ENCODE peak calls at places on chromosomes 16 and 17, in seven cellular contexts. C is AG04450; P is aorta; V is activated CD8-positive, alpha-beta T cell treated with anti-CD3 and anti-CD28 coated beads for 36 hours; D is head of caudate nucleus; N is activated naive CD8-positive, alpha-beta T cell treated with anti-CD3 and anti-CD28 coated beads for 36 hours; L is Ammon's horn. X is an unnamed sample.

GRCh38 chr16:48918520-48919258 is 308.7 kb upstream of the N4BP1 start:
- DNase-seq in P (no peak), V (no peak), L (no peak), D (no peak), C (no peak), N (no peak), X (no peak)

GRCh38 chr16:80666378-80667257 is 125.8 kb downstream of the DYNLRB2 start:
- DNase-seq in N (no peak), V (no peak), D (no peak), P (no peak), L (no peak), C (no peak), X (no peak)

GRCh38 chr17:45808845-45809244 is 24.7 kb downstream of the CRHR1 start:
- DNase-seq in P (no peak), L (no peak), C (no peak), V (no peak), D (no peak), N (no peak), X (no peak)

GRCh38 chr16:79658301-79659001 is 57.9 kb upstream of the MAF start:
- DNase-seq in P (no peak), L (no peak), N (no peak), V (no peak), D (no peak), C (peak; percentile 26), X (peak; percentile 91)

GRCh38 chr17:77382966-77383612 is 242.3 kb downstream of the SEC14L1 start:
- DNase-seq in C (peak; percentile 80), L (no peak), D (no peak), V (no peak), N (no peak), P (no peak), X (no peak)

GRCh38 chr17:41919840-41920579 is 1.3 kb upstream of the ACLY start:
- DNase-seq in L (no peak), C (no peak), V (no peak), N (no peak), P (no peak), D (no peak), X (peak; percentile 66)

GRCh38 chr16:5906351-5906750 is 808.8 kb upstream of the EEF2KMT start:
- DNase-seq in N (no peak), L (no peak), D (no peak), C (no peak), P (no peak), V (no peak), X (no peak)

GRCh38 chr17:7001562-7001961 is 5.7 kb downstream of the ALOX12 start:
- DNase-seq in V (peak; percentile 71), L (no peak), N (peak; percentile 21), P (peak; percentile 77), C (no peak), D (no peak), X (no peak)